ENCODE peak calls at places on chromosomes 1 and 21, in four cellular contexts. C is uterus, A is psoas muscle, V is suprapubic skin. W is an unnamed sample. For H3K4me1, the result is how much of the 10 kb centered on the place peaks cover.

GRCh38 chr1:7223334-7224080 is 438.3 kb downstream of the CAMTA1 start:
- DNase-seq in C (no peak), A (no peak), V (no peak), W (no peak)

GRCh38 chr1:31155216-31155806 is 84.4 kb downstream of the NKAIN1 start:
- DNase-seq in C (peak), A (peak), V (peak), W (peak)

GRCh38 chr21:28642891-28643290 is 349.8 kb downstream of the LTN1 start:
- DNase-seq in C (no peak), A (no peak), V (no peak), W (no peak)

GRCh38 chr1:200916681-200917080 is 22.0 kb downstream of the INAVA start:
- DNase-seq in C (no peak), A (no peak), V (no peak), W (no peak)

GRCh38 chr1:92877792-92878191 is 46.0 kb downstream of the RPL5 start:
- DNase-seq in C (no peak), A (no peak), V (no peak), W (no peak)

GRCh38 chr1:172443666-172444453 is at the start of gene PIGC:
- DNase-seq in C (peak), A (peak), V (peak), W (peak)

GRCh38 chr1:179425186-179425585 is 59.4 kb downstream of the AXDND1 start:
- DNase-seq in C (no peak), A (no peak), V (no peak), W (no peak)

GRCh38 chr1:12604114-12604874 is 13.7 kb downstream of the DHRS3 start:
- DNase-seq in C (peak), A (no peak), V (no peak), W (no peak)

GRCh38 chr1:33617451-33617850 is 145.0 kb downstream of the ZSCAN20 start:
- DNase-seq in C (no peak), A (no peak), V (no peak), W (no peak)

GRCh38 chr1:42848823-42849537 is 2.6 kb downstream of the ZNF691 start:
- DNase-seq in C (no peak), A (no peak), V (no peak), W (no peak)

GRCh38 chr1:59128239-59128736 is 168.6 kb upstream of the FGGY start:
- DNase-seq in C (no peak), A (no peak), V (no peak), W (no peak)

GRCh38 chr1:88877911-88878310 is 13.5 kb downstream of the GTF2B start:
- DNase-seq in C (no peak), A (no peak), V (no peak), W (no peak)
- H3K4me1 ChIP-seq in C (under half), A (under half), V (under half), W (under half)

GRCh38 chr1:19430121-19431068 is 54.9 kb downstream of the CAPZB start:
- DNase-seq in C (no peak), A (no peak), V (peak), W (no peak)

GRCh38 chr1:19432943-19433609 is 52.3 kb downstream of the CAPZB start:
- DNase-seq in C (peak), A (no peak), V (no peak), W (no peak)

GRCh38 chr1:19427087-19427781 is 58.1 kb downstream of the CAPZB start:
- DNase-seq in C (no peak), A (no peak), V (no peak), W (no peak)

GRCh38 chr1:19426294-19427086 is 58.8 kb downstream of the CAPZB start:
- DNase-seq in C (no peak), A (no peak), V (peak), W (no peak)

GRCh38 chr1:19429611-19430010 is 55.7 kb downstream of the CAPZB start:
- DNase-seq in C (no peak), A (no peak), V (no peak), W (no peak)
- H3K27ac ChIP-seq in C (peak), A (peak), V (peak), W (no peak)

GRCh38 chr1:94887603-94888171 is 39.2 kb downstream of the CNN3 start:
- DNase-seq in C (no peak), A (no peak), V (no peak), W (no peak)

GRCh38 chr1:94888201-94888600 is 38.7 kb downstream of the CNN3 start:
- DNase-seq in C (no peak), A (no peak), V (no peak), W (no peak)

GRCh38 chr1:94886361-94886760 is 40.5 kb downstream of the CNN3 start:
- DNase-seq in C (no peak), A (no peak), V (no peak), W (no peak)

GRCh38 chr1:94883688-94884087 is 43.2 kb downstream of the CNN3 start:
- DNase-seq in C (no peak), A (no peak), V (no peak), W (no peak)

DNA sequence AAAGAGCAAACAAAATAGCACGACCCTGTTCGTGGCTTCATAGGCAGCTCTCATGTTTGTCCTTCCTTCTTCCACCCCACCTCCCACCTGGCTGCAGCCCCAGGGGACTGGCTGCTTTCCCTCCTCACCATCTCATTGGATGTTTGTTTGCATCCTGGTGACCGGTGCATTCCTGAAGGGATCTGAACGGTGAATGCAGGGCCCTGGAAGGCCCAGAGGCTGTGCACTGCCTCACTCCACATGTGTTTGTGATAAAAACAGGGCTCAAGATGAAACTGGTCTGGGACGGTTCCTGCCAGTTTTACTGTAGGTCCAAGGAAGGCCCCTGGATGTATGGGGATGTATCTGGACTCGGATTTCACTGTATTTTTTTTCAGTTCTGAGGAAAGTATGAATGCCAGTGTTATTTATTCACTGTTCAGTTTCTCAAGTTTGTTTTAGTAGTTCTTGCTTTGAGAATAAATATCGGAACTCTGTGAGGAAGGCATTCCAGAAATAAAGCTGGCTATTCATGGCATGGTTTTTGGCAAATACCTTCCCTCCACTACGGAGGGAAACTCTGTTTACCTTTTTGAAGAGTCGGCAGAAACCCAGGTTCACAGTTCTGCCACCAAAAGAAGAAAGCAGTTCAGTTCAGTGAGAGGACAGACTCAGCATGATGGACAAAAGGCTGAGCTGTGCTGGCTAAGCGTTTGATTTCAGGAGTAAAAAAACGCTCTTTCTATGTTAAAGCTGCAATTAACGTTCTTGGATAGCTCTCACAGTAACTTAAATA is 42.6 kb downstream of the CNN3 start:
- DNase-seq in C (peak), A (no peak), V (no peak), W (no peak)
- H3K4me3 ChIP-seq in C (peak), A (no peak), V (no peak), W (no peak)

GRCh38 chr1:203931953-203932352 is 70.6 kb downstream of the SNRPE start:
- DNase-seq in C (no peak), A (no peak), V (no peak), W (no peak)

GRCh38 chr1:203929741-203930309 is 68.4 kb downstream of the SNRPE start:
- DNase-seq in C (no peak), A (no peak), V (no peak), W (no peak)

GRCh38 chr1:203930343-203930742 is 68.9 kb downstream of the SNRPE start:
- DNase-seq in C (no peak), A (no peak), V (no peak), W (no peak)

DNA sequence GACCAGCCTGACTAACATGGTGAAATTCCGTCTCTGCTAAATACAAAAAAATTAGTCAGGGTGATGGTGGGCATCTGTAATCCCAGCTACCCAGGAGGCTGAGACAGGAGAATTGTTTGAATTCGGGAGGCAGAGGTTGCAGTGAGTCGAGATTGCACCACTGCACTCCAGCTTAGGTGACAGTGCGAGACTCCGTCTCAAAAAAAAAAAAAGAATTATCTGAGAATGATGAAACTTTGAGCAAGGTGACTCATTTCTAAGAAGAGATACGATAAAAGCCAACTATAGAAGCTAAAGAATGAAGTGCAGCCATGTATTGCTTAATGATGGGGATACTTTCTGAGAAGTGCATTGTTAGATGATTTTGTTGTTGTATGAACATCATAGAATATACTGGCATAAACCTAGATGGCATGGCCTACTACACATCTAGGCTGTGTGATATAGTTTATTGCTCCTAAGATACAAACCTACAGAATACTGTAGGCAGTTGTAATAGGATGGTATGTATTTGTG is 64.7 kb downstream of the SNRPE start:
- DNase-seq in C (no peak), A (no peak), V (no peak), W (no peak)
- H3K4me1 ChIP-seq in C (under half), A (under half), V (under half), W (under half)

DNA sequence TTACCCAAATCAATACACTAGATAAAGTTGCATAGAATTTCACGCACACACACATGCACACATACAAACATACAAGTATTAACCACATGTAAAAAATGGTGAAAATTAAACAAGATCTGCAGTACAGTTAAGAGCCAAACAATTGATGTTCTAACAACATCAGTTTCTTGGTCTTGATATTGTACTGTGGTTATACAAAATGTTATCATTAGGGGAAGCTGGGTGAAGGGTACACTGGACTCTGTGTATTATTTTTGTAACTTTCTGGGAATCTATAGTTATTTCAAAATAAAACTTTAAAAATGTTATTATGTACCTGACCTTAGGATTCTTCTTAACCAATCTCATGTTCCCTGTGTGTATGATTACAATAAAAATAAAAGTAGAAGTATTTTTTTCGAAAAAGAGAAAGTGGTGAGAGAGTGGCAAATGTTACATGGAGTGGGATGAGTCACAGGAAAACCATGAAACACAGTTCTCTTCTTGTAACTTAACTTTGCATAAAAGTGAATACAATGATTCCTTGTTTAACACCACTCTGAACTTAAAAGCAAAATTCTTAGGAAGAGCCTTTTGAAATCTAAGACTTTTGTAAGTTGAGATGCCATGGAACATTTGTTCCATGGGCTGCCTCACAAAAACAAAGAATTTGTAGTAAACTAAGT is 101.6 kb upstream of the RUNX1 start:
- DNase-seq in C (no peak), A (no peak), V (no peak), W (no peak)
- H3K27ac ChIP-seq in C (no peak), A (no peak), V (no peak), W (no peak)

DNA sequence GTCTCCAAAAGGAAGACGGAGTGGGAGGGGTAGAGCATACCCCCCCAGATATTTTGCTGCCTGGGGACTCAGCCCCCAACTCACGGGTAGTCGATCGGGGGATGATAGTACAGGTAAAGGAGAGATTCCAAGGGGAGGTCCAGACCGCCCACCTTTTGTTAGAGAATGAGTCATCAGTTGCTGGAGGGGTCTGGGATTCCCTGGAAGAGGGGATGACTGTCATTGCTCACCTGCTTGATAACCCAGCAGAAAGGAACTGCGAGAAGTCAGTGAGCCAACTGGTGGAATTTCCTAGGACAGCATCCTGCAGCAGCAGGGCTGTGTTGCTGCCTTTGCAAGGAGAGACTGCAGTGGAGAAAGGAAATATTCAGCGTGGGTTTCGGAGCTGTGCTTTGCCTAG is 64.4 kb downstream of the MACF1 start:
- DNase-seq in C (no peak), A (no peak), V (no peak), W (no peak)
- H3K4me3 ChIP-seq in C (peak), A (peak), V (peak), W (no peak)

DNA sequence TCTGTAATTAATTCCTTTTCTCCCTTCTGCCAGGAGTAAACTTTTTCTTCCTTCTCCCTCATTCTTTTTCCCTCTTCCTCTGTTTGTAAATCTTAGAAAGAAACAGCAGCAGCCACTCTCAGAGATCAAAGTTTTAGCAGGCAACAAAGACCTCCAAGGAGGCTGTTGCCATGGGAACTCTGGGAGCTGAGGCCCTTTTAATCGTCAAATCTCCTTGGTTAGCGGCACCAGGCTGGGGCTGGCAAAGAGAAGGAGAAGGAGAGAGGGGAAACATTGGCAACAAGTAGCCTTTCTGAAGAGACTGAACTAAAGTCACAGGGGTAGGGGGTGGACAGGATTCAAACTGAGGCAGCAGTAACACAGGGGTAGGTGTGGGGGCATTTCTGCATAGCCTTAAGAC is 25.2 kb downstream of the ILDR2 start:
- DNase-seq in C (no peak), A (no peak), V (no peak), W (no peak)
- H3K4me1 ChIP-seq in C (under half), A (under half), V (under half), W (under half)

DNA sequence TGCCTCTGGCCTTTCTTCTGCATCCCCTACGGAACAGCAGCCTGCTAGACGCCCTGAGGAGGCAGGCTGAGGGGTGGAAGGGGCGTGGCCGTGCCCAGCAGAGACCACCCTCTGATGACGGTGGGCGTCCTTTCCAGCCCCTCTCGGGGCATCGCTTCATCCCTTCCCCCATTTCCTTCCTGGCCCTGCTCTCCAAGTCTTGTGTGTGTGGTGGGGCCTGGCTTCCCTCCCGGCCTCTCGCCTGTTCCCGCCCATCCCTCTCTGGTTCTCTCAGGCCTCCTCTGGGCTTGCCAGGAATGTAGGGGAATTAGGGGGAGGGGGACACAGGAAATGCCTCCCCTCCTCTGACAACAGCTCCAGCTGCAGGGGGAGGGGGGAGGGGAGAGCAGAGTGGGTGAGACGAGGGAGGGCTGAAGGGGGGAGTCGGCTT is 51.1 kb downstream of the SKI start:
- DNase-seq in C (peak), A (peak), V (no peak), W (peak)
- H3K27ac ChIP-seq in C (peak), A (peak), V (peak), W (no peak)

GRCh38 chr1:115830963-115831362 is 10.0 kb downstream of the NHLH2 start:
- DNase-seq in C (no peak), A (no peak), V (no peak), W (no peak)

GRCh38 chr1:115828101-115829022 is 12.6 kb downstream of the NHLH2 start:
- DNase-seq in C (peak), A (peak), V (peak), W (peak)

GRCh38 chr1:115829947-115830346 is 11.0 kb downstream of the NHLH2 start:
- DNase-seq in C (no peak), A (no peak), V (no peak), W (no peak)

GRCh38 chr1:115827452-115827851 is 13.5 kb downstream of the NHLH2 start:
- DNase-seq in C (no peak), A (no peak), V (no peak), W (no peak)

DNA sequence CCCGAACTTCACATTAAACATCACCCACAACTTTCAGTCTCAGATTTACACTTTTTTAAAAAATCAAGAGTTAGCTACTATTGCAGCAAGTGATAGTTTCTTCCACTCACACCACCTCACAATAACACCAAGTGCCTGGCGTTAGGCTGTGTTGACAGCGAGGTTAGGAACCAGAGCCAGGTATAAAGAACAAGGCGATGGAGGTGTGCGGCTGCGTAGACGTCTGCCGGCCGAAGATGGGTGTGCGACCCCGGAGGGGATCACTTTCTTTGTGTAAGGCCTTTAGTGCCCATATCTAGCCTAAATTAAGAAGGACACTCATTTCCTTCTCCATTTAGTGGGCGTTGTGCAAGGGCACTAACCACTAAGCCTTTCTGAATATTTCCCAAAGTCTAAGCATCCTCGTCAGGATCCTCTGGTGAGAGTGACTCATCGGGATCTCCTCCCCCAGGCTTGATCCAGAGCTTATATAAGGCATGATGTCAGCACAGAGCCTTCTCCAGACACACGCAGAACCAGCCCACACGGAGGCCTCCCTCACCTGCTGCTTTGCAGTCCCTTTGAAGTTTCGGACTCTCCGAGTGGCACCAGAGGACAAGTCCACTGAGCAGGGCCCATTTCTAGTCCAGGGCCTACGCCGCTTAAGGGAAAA is 11.8 kb downstream of the NHLH2 start:
- DNase-seq in C (peak), A (peak), V (peak), W (no peak)
- H3K4me3 ChIP-seq in C (peak), A (peak), V (peak), W (peak)